ENCODE peak calls at places on chromosomes 1 and 21, in nine cellular contexts. M, I, D, A, X, P, Z, H and L are unnamed samples.

GRCh38 chr21:34129971-34130597 is 56.7 kb downstream of the MRPS6 start:
- DNase-seq in M (no peak), I (peak), D (peak), A (no peak), X (no peak), P (no peak), Z (peak), H (no peak), L (no peak)

GRCh38 chr21:34579411-34579810 is 35.5 kb downstream of the RCAN1 start:
- DNase-seq in M (no peak), I (peak), D (no peak), A (no peak), X (peak), P (no peak), Z (peak), H (no peak), L (no peak)

GRCh38 chr1:205493241-205494085 is 11.0 kb upstream of the CDK18 start:
- DNase-seq in M (no peak), I (peak), D (no peak), A (no peak), X (peak), P (no peak), Z (peak), H (no peak), L (peak)

GRCh38 chr1:68473060-68473459 is 23.3 kb upstream of the RPE65 start:
- DNase-seq in M (no peak), I (no peak), D (no peak), A (no peak), X (no peak), P (no peak), Z (no peak), H (no peak), L (no peak)

GRCh38 chr1:56397409-56397808 is 182.0 kb downstream of the PLPP3 start:
- DNase-seq in M (no peak), I (no peak), D (no peak), A (no peak), X (peak), P (no peak), Z (no peak), H (no peak), L (no peak)

GRCh38 chr1:154757149-154757548 is 112.9 kb downstream of the KCNN3 start:
- DNase-seq in M (no peak), I (no peak), D (no peak), A (no peak), X (no peak), P (no peak), Z (no peak), H (no peak), L (peak)

GRCh38 chr1:29322147-29322694 is 85.9 kb downstream of the PTPRU start:
- DNase-seq in M (no peak), I (no peak), D (no peak), A (no peak), X (no peak), P (no peak), Z (no peak), H (no peak), L (no peak)

GRCh38 chr1:64531057-64531456 is 61.1 kb downstream of the CACHD1 start:
- DNase-seq in M (no peak), I (peak), D (no peak), A (no peak), X (no peak), P (no peak), Z (no peak), H (no peak), L (no peak)

GRCh38 chr1:8255712-8256111 is 62.2 kb upstream of the SLC45A1 start:
- DNase-seq in M (no peak), I (no peak), D (no peak), A (no peak), X (no peak), P (no peak), Z (no peak), H (no peak), L (no peak)